ENCODE peak calls at places on chromosome 19, in eight cellular contexts. C is right atrium auricular region, M is BJ, A is pancreas, P is Caco-2, Z is uterus, K is GM23338, I is A549. E is an unnamed sample.

GRCh38 chr19:3178973-3179738 is 587 bp downstream of the S1PR4 start:
- DNase-seq in C (no peak), M (no peak), A (no peak), P (no peak), Z (no peak), K (no peak), I (no peak), E (no peak)

GRCh38 chr19:16628984-16629691 is 1.1 kb upstream of the MED26 start:
- DNase-seq in C (no peak), M (peak; percentile 67), A (no peak), P (peak; percentile 11), Z (peak; percentile 59), K (peak; percentile 71), I (no peak), E (peak; percentile 37)

GRCh38 chr19:17076539-17076919 is 952 bp downstream of the MYO9B start:
- DNase-seq in C (no peak), M (no peak), A (no peak), P (no peak), Z (no peak), K (peak; percentile 17), I (no peak), E (no peak)

GRCh38 chr19:29214411-29214810 is 1.5 kb upstream of the UQCRFS1 start:
- DNase-seq in C (no peak), M (no peak), A (no peak), P (no peak), Z (no peak), K (no peak), I (no peak), E (no peak)

GRCh38 chr19:41325947-41326706 is 16.2 kb downstream of the CCDC97 start:
- DNase-seq in C (no peak), M (peak; percentile 38), A (no peak), P (no peak), Z (no peak), K (no peak), I (no peak), E (no peak)

GRCh38 chr19:2251577-2252480 is 2.7 kb downstream of the AMH start:
- DNase-seq in C (no peak), M (no peak), A (peak; percentile 57), P (no peak), Z (no peak), K (peak; percentile 39), I (no peak), E (no peak)

GRCh38 chr19:17052439-17052838 is 22.8 kb downstream of the HAUS8 start:
- DNase-seq in C (no peak), M (no peak), A (no peak), P (peak; percentile 55), Z (peak; percentile 34), K (peak; percentile 88), I (no peak), E (no peak)

GRCh38 chr19:3867971-3868769 is 668 bp downstream of the ZFR2 start:
- DNase-seq in C (no peak), M (no peak), A (no peak), P (no peak), Z (no peak), K (peak; percentile 55), I (no peak), E (no peak)

GRCh38 chr19:58059003-58059671 is at the start of gene ZNF135:
- DNase-seq in C (peak; percentile 87), M (peak; percentile 35), A (peak; percentile 86), P (no peak), Z (peak; percentile 89), K (peak; percentile 94), I (no peak), E (peak; percentile 93)

GRCh38 chr19:27972291-27973040 is 1240.5 kb downstream of the UQCRFS1 start:
- DNase-seq in C (no peak), M (peak; percentile 19), A (no peak), P (no peak), Z (no peak), K (no peak), I (no peak), E (no peak)

GRCh38 chr19:51689751-51690358 is 3.3 kb upstream of the SPACA6 start:
- DNase-seq in C (no peak), M (no peak), A (no peak), P (peak; percentile 55), Z (peak; percentile 65), K (peak; percentile 82), I (peak; percentile 57), E (peak; percentile 53)

GRCh38 chr19:29941828-29942403 is at the start of gene URI1:
- DNase-seq in C (peak; percentile 86), M (no peak), A (peak; percentile 99), P (peak; percentile 97), Z (peak; percentile 86), K (peak; percentile 90), I (peak; percentile 92), E (peak; percentile 92)

GRCh38 chr19:1858412-1859081 is 4.8 kb downstream of the KLF16 start:
- DNase-seq in C (no peak), M (no peak), A (no peak), P (no peak), Z (no peak), K (no peak), I (no peak), E (no peak)

GRCh38 chr19:4059931-4060620 is 6.6 kb downstream of the ZBTB7A start:
- DNase-seq in C (no peak), M (no peak), A (peak; percentile 70), P (no peak), Z (peak; percentile 87), K (peak; percentile 33), I (no peak), E (peak; percentile 73)

GRCh38 chr19:10339977-10340376 is 553 bp upstream of the ICAM3 start:
- DNase-seq in C (no peak), M (no peak), A (no peak), P (no peak), Z (no peak), K (no peak), I (no peak), E (no peak)
- H3K4me3 ChIP-seq in C (no peak overlapping the region), M (no peak overlapping the region), A (no peak overlapping the region), P (no peak overlapping the region), Z (no peak overlapping the region), K (no peak overlapping the region), I (no peak overlapping the region), E (no peak overlapping the region)

DNA sequence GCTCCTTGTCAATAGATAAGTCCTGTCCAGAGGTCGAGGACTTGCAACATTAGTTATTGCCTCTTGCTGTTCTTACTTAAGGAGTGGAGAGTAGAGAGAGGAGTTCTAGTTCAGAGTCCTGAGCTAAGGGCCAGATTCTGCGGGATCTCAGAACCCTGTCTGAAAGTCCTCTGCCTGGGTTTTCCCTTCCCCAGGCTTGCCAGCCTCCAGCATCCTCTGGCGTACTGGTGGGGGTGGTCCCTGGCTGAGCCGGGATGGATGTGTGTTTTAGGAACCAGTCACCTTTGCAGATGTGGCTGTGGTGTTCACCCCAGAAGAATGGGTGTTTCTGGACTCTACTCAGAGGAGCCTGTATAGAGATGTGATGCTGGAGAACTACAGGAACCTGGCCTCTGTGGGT is 26.0 kb downstream of the ZNF333 start:
- DNase-seq in C (no peak), M (no peak), A (no peak), P (no peak), Z (no peak), K (no peak), I (no peak), E (no peak)
- H3K4me3 ChIP-seq in C (no peak overlapping the region), M (no peak overlapping the region), A (no peak overlapping the region), P (no peak overlapping the region), Z (no peak overlapping the region), K (no peak overlapping the region), I (no peak overlapping the region), E (no peak overlapping the region)

DNA sequence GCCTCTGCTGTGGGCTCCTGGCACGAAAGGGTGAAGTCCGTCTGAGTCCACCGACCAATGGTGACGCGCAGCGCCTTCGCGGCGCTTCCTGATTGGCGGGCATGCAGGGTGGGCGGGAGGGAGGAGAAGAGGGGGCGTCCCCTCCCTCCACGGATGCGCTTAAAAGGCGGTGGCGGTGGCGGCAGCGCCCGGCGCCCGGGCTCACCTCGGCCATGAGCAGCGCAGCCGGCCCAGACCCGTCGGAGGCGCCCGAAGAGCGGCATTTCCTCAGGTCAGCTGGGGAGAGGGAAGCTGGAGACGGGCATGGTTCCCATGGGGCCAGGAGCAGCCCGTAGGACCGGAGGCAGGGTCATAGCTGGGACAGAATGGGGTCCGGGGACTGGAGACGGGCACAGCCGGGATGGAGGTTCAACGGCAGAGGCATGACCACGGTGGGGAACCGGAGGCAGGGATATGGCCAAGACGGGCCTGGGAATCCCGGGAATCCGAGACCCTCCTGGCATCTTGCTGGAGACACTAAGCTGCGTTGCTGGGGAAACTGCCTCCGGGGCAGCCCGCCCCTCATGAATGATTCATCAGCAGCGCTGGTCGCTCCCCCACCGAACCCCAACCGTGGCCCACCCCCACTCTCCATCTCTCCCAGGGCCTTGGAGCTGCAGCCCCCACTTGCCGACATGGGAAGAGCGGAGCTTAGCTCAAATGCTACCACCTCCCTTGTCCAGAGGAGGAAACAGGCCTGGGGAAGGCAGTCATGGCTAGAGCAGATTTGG is at the start of gene YJEFN3:
- DNase-seq in C (no peak), M (no peak), A (no peak), P (no peak), Z (no peak), K (peak; percentile 86), I (no peak), E (no peak)
- H3K4me3 ChIP-seq in C (peak within 1 kb of the TSS; percentile 26), M (peak within 1 kb of the TSS; percentile 14), A (no peak within 1 kb of the TSS), P (no peak within 1 kb of the TSS), Z (no peak within 1 kb of the TSS), K (peak within 1 kb of the TSS; percentile 45), I (no peak within 1 kb of the TSS), E (peak within 1 kb of the TSS; percentile 40)

GRCh38 chr19:44722131-44723121 is 23.5 kb downstream of the CEACAM16 start:
- DNase-seq in C (no peak), M (no peak), A (no peak), P (no peak), Z (no peak), K (no peak), I (no peak), E (no peak)

GRCh38 chr19:44725251-44725650 is 23.3 kb upstream of the BCL3 start:
- DNase-seq in C (no peak), M (no peak), A (peak; percentile 88), P (peak; percentile 78), Z (no peak), K (peak; percentile 60), I (peak; percentile 80), E (no peak)

GRCh38 chr19:44725684-44726083 is 22.8 kb upstream of the BCL3 start:
- DNase-seq in C (no peak), M (no peak), A (no peak), P (no peak), Z (no peak), K (no peak), I (peak; percentile 22), E (no peak)

GRCh38 chr19:44723952-44724319 is 24.6 kb upstream of the BCL3 start:
- DNase-seq in C (peak; percentile 90), M (no peak), A (peak; percentile 87), P (peak; percentile 91), Z (peak; percentile 79), K (peak; percentile 88), I (peak; percentile 96), E (peak; percentile 76)

GRCh38 chr19:44723299-44723951 is 24.5 kb downstream of the CEACAM16 start:
- DNase-seq in C (no peak), M (no peak), A (no peak), P (no peak), Z (no peak), K (no peak), I (no peak), E (no peak)
- H3K4me3 ChIP-seq in C (no peak overlapping the region), M (no peak overlapping the region), A (no peak overlapping the region), P (peak overlapping the region; percentile 15), Z (no peak overlapping the region), K (no peak overlapping the region), I (no peak overlapping the region), E (no peak overlapping the region)